ENCODE peak calls at places on chromosomes 6 and 20, in six cellular contexts. A, D, N, M, R and C are unnamed samples.

GRCh38 chr6:37137201-37137880 is 32.6 kb upstream of the PIM1 start:
- DNase-seq in A (peak), D (no peak), N (peak), M (no peak), R (peak), C (no peak)

GRCh38 chr20:63518946-63519764 is 1.4 kb upstream of the PPDPF start:
- DNase-seq in A (peak), D (no peak), N (no peak), M (no peak), R (no peak), C (no peak)

GRCh38 chr6:167275436-167275835 is 15.7 kb upstream of the UNC93A start:
- DNase-seq in A (no peak), D (no peak), N (no peak), M (peak), R (no peak), C (no peak)

GRCh38 chr6:119612176-119612870 is 262.8 kb upstream of the MAN1A1 start:
- DNase-seq in A (no peak), D (no peak), N (peak), M (no peak), R (no peak), C (no peak)

GRCh38 chr20:35344354-35344837 is 52.2 kb upstream of the FAM83C start:
- DNase-seq in A (no peak), D (peak), N (peak), M (peak), R (no peak), C (peak)

GRCh38 chr6:27601668-27602254 is 128.9 kb upstream of the ZNF184 start:
- DNase-seq in A (no peak), D (no peak), N (no peak), M (no peak), R (no peak), C (no peak)

GRCh38 chr6:154070041-154070440 is 31.0 kb downstream of the OPRM1 start:
- DNase-seq in A (no peak), D (no peak), N (no peak), M (no peak), R (no peak), C (no peak)

GRCh38 chr6:84623956-84624680 is 140.3 kb downstream of the TBX18 start:
- DNase-seq in A (no peak), D (no peak), N (no peak), M (no peak), R (no peak), C (no peak)

GRCh38 chr20:38723982-38724602 is at the start of gene SLC32A1:
- DNase-seq in A (no peak), D (no peak), N (no peak), M (no peak), R (no peak), C (no peak)

GRCh38 chr6:71388068-71388744 is 99.6 kb downstream of the OGFRL1 start:
- DNase-seq in A (no peak), D (no peak), N (no peak), M (no peak), R (no peak), C (no peak)

DNA sequence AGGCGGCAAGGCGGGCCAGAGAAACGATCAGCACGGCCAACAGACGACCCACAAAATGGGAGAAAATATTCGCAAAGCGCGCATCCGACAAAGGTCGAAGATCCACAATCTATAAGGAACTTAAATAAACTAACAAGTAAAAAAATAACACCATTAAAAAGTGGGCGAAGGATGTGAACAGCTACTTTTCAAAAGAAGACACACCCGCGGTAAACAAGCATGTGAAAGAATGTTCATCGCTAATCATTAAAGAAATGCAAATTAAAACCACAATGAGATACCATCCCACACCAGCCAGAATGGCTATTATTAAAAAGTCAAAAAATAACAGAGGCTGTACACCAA is 117.8 kb upstream of the SIRPA start:
- DNase-seq in A (no peak), D (no peak), N (no peak), M (no peak), R (no peak), C (no peak)
- TF ChIP-seq POLR2AphosphoS5 in A (no peak), D (no peak), N (no peak), M (no peak), R (no peak), C (no peak)

GRCh38 chr6:156778615-156779205 is 1.5 kb downstream of the ARID1B start:
- DNase-seq in A (peak), D (peak), N (peak), M (peak), R (no peak), C (peak)
- TF ChIP-seq POLR2AphosphoS5 in A (no peak), D (no peak), N (no peak), M (no peak), R (no peak), C (no peak)

DNA sequence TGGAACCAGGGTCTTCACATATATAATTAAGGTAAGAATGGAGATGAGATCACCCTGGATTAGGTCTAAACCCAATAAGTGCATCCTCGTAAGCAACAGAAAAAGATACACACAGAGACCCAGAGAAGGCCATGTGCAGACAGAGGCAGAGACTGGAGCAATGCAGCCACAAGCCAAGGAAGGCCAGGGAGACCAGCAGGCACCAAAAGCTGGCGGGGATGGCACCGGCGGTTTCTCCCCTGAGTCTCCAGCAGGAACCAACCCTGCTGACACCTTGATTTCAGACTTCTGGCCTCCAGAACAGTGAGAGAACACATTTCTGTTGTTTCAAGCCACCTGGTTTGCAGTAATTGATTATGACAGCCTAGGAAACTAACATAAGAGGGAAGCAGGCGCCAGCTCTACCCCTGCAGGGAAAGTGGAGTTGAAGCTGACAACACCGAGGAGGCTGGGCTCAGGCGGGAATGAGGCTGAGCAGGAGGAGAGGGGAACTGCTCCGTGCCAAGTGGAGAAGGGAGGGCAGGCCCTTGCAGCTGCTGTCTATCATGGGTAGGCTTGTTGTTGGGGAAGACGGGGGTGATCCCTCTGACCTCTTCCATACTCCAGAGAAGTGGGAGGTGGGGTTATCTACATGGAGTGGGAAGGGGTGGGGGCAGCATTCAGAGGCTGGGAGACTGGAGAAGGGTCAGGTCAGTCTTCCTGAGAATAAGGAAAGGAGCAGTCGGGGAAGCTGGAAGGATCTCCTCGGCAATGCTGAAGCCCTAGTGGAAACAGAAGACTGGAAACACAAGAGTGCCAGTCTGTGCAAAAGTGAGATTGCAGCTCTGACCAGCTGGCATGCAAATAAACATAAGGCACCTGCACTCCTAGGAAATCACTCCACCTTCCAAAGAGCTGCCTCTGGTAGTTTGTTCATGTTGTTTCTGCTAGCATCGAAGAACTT is 72.7 kb downstream of the NFATC2 start:
- DNase-seq in A (no peak), D (no peak), N (no peak), M (no peak), R (no peak), C (no peak)
- TF ChIP-seq POLR2AphosphoS5 in A (no peak), D (no peak), N (no peak), M (no peak), R (no peak), C (no peak)

GRCh38 chr20:44646023-44646640 is 5.4 kb downstream of the ADA start:
- DNase-seq in A (no peak), D (peak), N (no peak), M (no peak), R (no peak), C (no peak)
- TF ChIP-seq POLR2AphosphoS5 in A (no peak), D (no peak), N (no peak), M (no peak), R (no peak), C (no peak)

DNA sequence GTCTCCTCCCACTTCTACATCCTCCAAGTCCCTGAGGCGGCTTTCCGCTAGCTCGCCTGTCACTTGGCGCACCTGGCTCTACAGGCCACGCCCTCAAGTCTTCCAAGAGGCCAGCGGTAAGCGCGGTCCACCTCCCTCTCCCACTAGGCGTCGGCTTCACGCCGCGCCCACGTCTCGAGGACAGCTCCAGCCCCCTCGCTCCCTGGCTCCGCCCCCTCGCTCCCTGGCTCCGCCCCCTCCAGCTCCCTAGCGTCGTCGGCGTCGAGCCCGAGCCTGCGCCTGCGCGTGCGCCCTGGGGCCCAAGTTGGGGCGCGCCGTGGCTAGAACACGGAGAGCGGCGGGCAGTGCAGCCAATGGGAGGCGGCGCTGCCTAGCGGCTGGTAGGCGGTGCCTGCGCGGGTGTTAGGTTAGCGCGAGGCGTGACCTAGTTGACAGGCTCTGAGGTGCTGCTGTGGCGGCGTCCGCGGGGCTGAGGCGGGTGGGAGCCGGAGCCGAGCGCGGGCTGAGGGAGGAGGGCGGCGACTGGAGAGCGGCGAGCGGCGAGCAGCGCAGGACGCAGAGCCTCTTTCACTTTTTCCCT is at the start of gene MACROD2:
- DNase-seq in A (peak), D (peak), N (peak), M (peak), R (no peak), C (peak)
- TF ChIP-seq POLR2AphosphoS5 in A (peak), D (peak), N (no peak), M (peak), R (no peak), C (peak)

GRCh38 chr6:53161481-53162009 is 12.9 kb upstream of the GCM1 start:
- DNase-seq in A (no peak), D (no peak), N (no peak), M (no peak), R (no peak), C (no peak)
- TF ChIP-seq POLR2AphosphoS5 in A (no peak), D (no peak), N (no peak), M (no peak), R (no peak), C (no peak)

GRCh38 chr20:17856024-17856564 is 112.5 kb downstream of the SNX5 start:
- DNase-seq in A (no peak), D (peak), N (peak), M (peak), R (no peak), C (peak)
- TF ChIP-seq POLR2AphosphoS5 in A (no peak), D (peak), N (peak), M (peak), R (no peak), C (peak)

GRCh38 chr6:150865043-150865405 is 478 bp upstream of the MTHFD1L start:
- DNase-seq in A (no peak), D (no peak), N (no peak), M (no peak), R (no peak), C (no peak)

GRCh38 chr6:150866147-150867073 is 908 bp downstream of the MTHFD1L start:
- DNase-seq in A (peak), D (peak), N (peak), M (peak), R (no peak), C (peak)

GRCh38 chr6:150863213-150863928 is 2.1 kb upstream of the MTHFD1L start:
- DNase-seq in A (no peak), D (no peak), N (no peak), M (no peak), R (no peak), C (no peak)

GRCh38 chr6:150867117-150867516 is 1.6 kb downstream of the MTHFD1L start:
- DNase-seq in A (no peak), D (no peak), N (no peak), M (no peak), R (no peak), C (no peak)

GRCh38 chr6:150865406-150866146 is at the start of gene MTHFD1L:
- DNase-seq in A (peak), D (peak), N (peak), M (peak), R (no peak), C (peak)
- TF ChIP-seq POLR2AphosphoS5 in A (peak), D (peak), N (no peak), M (no peak), R (peak), C (peak)

DNA sequence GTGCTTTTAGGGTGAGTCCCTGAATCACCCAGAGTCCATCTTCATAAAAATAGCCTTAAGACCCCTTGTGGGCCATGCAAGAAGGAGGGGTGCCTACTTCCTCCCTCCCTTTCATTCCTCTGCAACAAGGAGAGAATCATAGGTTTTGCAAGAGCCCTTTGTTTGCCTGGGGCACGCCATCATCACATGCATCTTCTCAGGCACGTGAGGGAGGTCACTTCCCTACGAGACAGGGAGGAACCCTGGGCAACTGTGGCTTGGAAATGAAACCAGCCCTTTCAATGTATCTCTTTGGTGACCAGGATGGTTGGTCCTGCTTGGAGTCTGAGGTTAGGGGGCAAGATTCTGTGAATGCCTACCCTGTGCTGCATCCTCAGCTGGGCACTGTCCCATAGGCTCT is 194.8 kb downstream of the MAFB start:
- DNase-seq in A (peak), D (peak), N (no peak), M (no peak), R (no peak), C (peak)
- TF ChIP-seq POLR2AphosphoS5 in A (peak), D (no peak), N (no peak), M (no peak), R (no peak), C (no peak)

GRCh38 chr20:6599876-6600275 is 167.6 kb upstream of the BMP2 start:
- DNase-seq in A (no peak), D (no peak), N (no peak), M (no peak), R (no peak), C (no peak)
- TF ChIP-seq POLR2AphosphoS5 in A (no peak), D (no peak), N (no peak), M (no peak), R (no peak), C (no peak)